ENCODE peak calls at places on chromosomes 6 and 20, in eight cellular contexts. One of them, this sample, is unnamed.

GRCh38 chr6:142474446-142475289 is 172.9 kb downstream of the ADGRG6 start:
- DNase-seq in fibroblast of lung: peak; percentile 49
- DNase-seq in H1: peak; percentile 33
- DNase-seq in H9: peak; percentile 82
- DNase-seq in Karpas-422: peak; percentile 70
- DNase-seq in neural progenitor cell: peak; percentile 81
- DNase-seq in hepatocyte: peak; percentile 82
- DNase-seq in K562: peak; percentile 52
- DNase-seq in this sample: peak; percentile 68

GRCh38 chr6:158498362-158498761 is 61.5 kb upstream of the TMEM181 start:
- DNase-seq in hepatocyte: no peak
- DNase-seq in H1: no peak
- DNase-seq in neural progenitor cell: no peak
- DNase-seq in Karpas-422: no peak
- DNase-seq in K562: no peak
- DNase-seq in H9: no peak
- DNase-seq in fibroblast of lung: no peak
- DNase-seq in this sample: no peak

GRCh38 chr6:141426400-141426980 is 706.2 kb upstream of the GJE1 start:
- DNase-seq in fibroblast of lung: peak; percentile 61
- DNase-seq in K562: no peak
- DNase-seq in Karpas-422: no peak
- DNase-seq in neural progenitor cell: no peak
- DNase-seq in hepatocyte: no peak
- DNase-seq in H9: no peak
- DNase-seq in H1: no peak
- DNase-seq in this sample: no peak

GRCh38 chr20:611047-611842 is 1.1 kb upstream of the TCF15 start:
- DNase-seq in hepatocyte: no peak
- DNase-seq in K562: no peak
- DNase-seq in H9: no peak
- DNase-seq in neural progenitor cell: no peak
- DNase-seq in Karpas-422: no peak
- DNase-seq in fibroblast of lung: no peak
- DNase-seq in H1: no peak
- DNase-seq in this sample: no peak

GRCh38 chr6:97626586-97627441 is 343.8 kb upstream of the MMS22L start:
- DNase-seq in hepatocyte: peak; percentile 18
- DNase-seq in neural progenitor cell: peak; percentile 9
- DNase-seq in fibroblast of lung: peak; percentile 31
- DNase-seq in H9: no peak
- DNase-seq in K562: no peak
- DNase-seq in Karpas-422: no peak
- DNase-seq in H1: no peak
- DNase-seq in this sample: no peak

GRCh38 chr6:77341058-77341986 is 122.0 kb downstream of the HTR1B start:
- DNase-seq in K562: no peak
- DNase-seq in hepatocyte: no peak
- DNase-seq in neural progenitor cell: no peak
- DNase-seq in fibroblast of lung: no peak
- DNase-seq in H9: no peak
- DNase-seq in Karpas-422: no peak
- DNase-seq in H1: no peak
- DNase-seq in this sample: no peak

GRCh38 chr6:105816875-105817274 is 269.3 kb upstream of the PRDM1 start:
- DNase-seq in Karpas-422: no peak
- DNase-seq in hepatocyte: no peak
- DNase-seq in K562: no peak
- DNase-seq in fibroblast of lung: no peak
- DNase-seq in H1: no peak
- DNase-seq in neural progenitor cell: no peak
- DNase-seq in H9: no peak
- DNase-seq in this sample: no peak

GRCh38 chr6:55141611-55142010 is 32.7 kb upstream of the HCRTR2 start:
- DNase-seq in H9: no peak
- DNase-seq in K562: no peak
- DNase-seq in Karpas-422: no peak
- DNase-seq in fibroblast of lung: no peak
- DNase-seq in hepatocyte: no peak
- DNase-seq in neural progenitor cell: no peak
- DNase-seq in H1: no peak
- DNase-seq in this sample: no peak

GRCh38 chr6:41936073-41936837 is 5.4 kb downstream of the CCND3 start:
- DNase-seq in K562: peak; percentile 91
- DNase-seq in fibroblast of lung: peak; percentile 78
- DNase-seq in Karpas-422: peak; percentile 92
- DNase-seq in neural progenitor cell: peak; percentile 78
- DNase-seq in H1: no peak
- DNase-seq in hepatocyte: peak; percentile 88
- DNase-seq in H9: peak; percentile 79
- DNase-seq in this sample: peak; percentile 80

GRCh38 chr6:35742842-35743241 is 6.0 kb downstream of the ARMC12 start:
- DNase-seq in K562: peak; percentile 16
- DNase-seq in fibroblast of lung: no peak
- DNase-seq in H1: no peak
- DNase-seq in hepatocyte: no peak
- DNase-seq in Karpas-422: no peak
- DNase-seq in neural progenitor cell: no peak
- DNase-seq in H9: peak; percentile 80
- DNase-seq in this sample: no peak

GRCh38 chr6:106155219-106155830 is 69.2 kb downstream of the PRDM1 start:
- DNase-seq in K562: peak; percentile 31
- DNase-seq in hepatocyte: no peak
- DNase-seq in Karpas-422: no peak
- DNase-seq in H1: no peak
- DNase-seq in fibroblast of lung: no peak
- DNase-seq in H9: no peak
- DNase-seq in neural progenitor cell: no peak
- DNase-seq in this sample: no peak

GRCh38 chr6:14459315-14459714 is 341.7 kb downstream of the CD83 start:
- DNase-seq in neural progenitor cell: no peak
- DNase-seq in H9: no peak
- DNase-seq in H1: no peak
- DNase-seq in Karpas-422: no peak
- DNase-seq in fibroblast of lung: peak; percentile 39
- DNase-seq in hepatocyte: no peak
- DNase-seq in K562: no peak
- DNase-seq in this sample: no peak

GRCh38 chr6:52297433-52297832 is 12.9 kb upstream of the MCM3 start:
- DNase-seq in Karpas-422: no peak
- DNase-seq in H9: no peak
- DNase-seq in neural progenitor cell: no peak
- DNase-seq in K562: no peak
- DNase-seq in fibroblast of lung: peak; percentile 9
- DNase-seq in hepatocyte: no peak
- DNase-seq in H1: no peak
- DNase-seq in this sample: no peak

GRCh38 chr20:61640171-61640570 is 388.1 kb downstream of the CDH4 start:
- DNase-seq in H1: no peak
- DNase-seq in hepatocyte: no peak
- DNase-seq in K562: no peak
- DNase-seq in Karpas-422: no peak
- DNase-seq in neural progenitor cell: no peak
- DNase-seq in fibroblast of lung: peak; percentile 83
- DNase-seq in H9: no peak
- DNase-seq in this sample: no peak

GRCh38 chr20:5033566-5033965 is 32.3 kb upstream of the SLC23A2 start:
- DNase-seq in fibroblast of lung: peak; percentile 63
- DNase-seq in Karpas-422: no peak
- DNase-seq in K562: no peak
- DNase-seq in hepatocyte: no peak
- DNase-seq in H1: no peak
- DNase-seq in neural progenitor cell: no peak
- DNase-seq in H9: no peak
- DNase-seq in this sample: peak; percentile 19

GRCh38 chr6:116145786-116146675 is 20.1 kb upstream of the COL10A1 start:
- DNase-seq in H9: no peak
- DNase-seq in fibroblast of lung: peak; percentile 50
- DNase-seq in K562: no peak
- DNase-seq in H1: no peak
- DNase-seq in neural progenitor cell: no peak
- DNase-seq in hepatocyte: no peak
- DNase-seq in Karpas-422: peak; percentile 29
- DNase-seq in this sample: no peak

GRCh38 chr6:108589244-108589730 is 28.6 kb downstream of the FOXO3 start:
- DNase-seq in K562: peak; percentile 70
- DNase-seq in Karpas-422: no peak
- DNase-seq in H1: peak; percentile 77
- DNase-seq in neural progenitor cell: peak; percentile 86
- DNase-seq in hepatocyte: peak; percentile 81
- DNase-seq in fibroblast of lung: peak; percentile 70
- DNase-seq in H9: peak; percentile 89
- DNase-seq in this sample: peak; percentile 95

GRCh38 chr20:58399926-58400325 is 10.9 kb downstream of the VAPB start:
- DNase-seq in Karpas-422: no peak
- DNase-seq in H1: no peak
- DNase-seq in K562: no peak
- DNase-seq in hepatocyte: no peak
- DNase-seq in neural progenitor cell: no peak
- DNase-seq in fibroblast of lung: no peak
- DNase-seq in H9: peak; percentile 36
- DNase-seq in this sample: no peak
- H3K79me2 ChIP-seq in Karpas-422: peaks cover 100% of the 10 kb centered on the region
- H3K79me2 ChIP-seq in H1: peaks cover 19% of the 10 kb centered on the region
- H3K79me2 ChIP-seq in K562: peaks cover 97% of the 10 kb centered on the region
- H3K79me2 ChIP-seq in hepatocyte: peaks cover 100% of the 10 kb centered on the region
- H3K79me2 ChIP-seq in neural progenitor cell: peaks cover 100% of the 10 kb centered on the region
- H3K79me2 ChIP-seq in fibroblast of lung: peaks cover 96% of the 10 kb centered on the region
- H3K79me2 ChIP-seq in H9: peaks cover 39% of the 10 kb centered on the region
- H3K79me2 ChIP-seq in this sample: peaks cover 99% of the 10 kb centered on the region

DNA sequence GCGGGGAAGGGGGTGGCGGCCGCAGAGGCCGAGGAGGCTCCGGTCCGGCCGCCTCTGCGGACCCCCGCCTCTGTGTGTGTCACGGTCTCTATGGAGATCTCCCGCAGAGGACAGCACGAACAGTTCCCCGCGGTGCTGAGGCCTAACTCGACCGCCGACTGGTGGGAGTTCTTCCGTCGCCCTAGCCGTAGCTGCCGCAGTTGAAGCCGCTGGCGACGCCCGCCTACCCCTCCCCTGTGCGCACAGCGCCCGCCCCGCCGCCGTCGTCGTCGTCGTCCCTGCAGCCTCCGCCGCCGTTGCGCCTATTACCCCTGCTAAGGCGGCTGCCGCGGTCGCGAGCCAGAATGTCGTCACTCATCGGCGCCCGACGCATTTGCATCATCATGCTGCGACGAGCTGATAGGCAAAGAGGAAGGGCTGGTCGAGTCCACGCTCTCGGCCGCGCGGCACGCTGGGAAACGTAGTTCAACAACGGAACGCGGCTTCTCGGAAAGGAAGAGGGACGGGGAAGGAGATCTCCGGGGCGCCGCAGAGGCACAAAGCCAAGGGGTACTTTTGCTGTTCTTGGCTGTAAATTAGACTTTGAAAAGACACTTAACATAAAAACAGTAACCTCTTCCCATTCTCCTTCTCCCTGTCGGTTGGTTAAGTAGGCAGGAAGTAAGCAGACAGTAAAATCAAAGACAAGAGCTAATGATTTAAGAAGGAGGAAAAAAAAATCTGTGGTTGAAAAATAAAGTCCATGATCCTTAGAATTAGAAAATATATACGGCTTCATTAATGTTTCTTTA is at the start of gene NUP153:
- DNase-seq in H1: peak; percentile 97
- DNase-seq in neural progenitor cell: peak; percentile 99
- DNase-seq in Karpas-422: peak; percentile 99
- DNase-seq in H9: peak; percentile 99
- DNase-seq in fibroblast of lung: peak; percentile 97
- DNase-seq in hepatocyte: peak; percentile 98
- DNase-seq in K562: peak; percentile 97
- DNase-seq in this sample: peak; percentile 98
- H2AFZ ChIP-seq in H1: peak within 1 kb of the TSS; percentile 47
- H2AFZ ChIP-seq in neural progenitor cell: peak within 1 kb of the TSS; percentile 74
- H2AFZ ChIP-seq in Karpas-422: peak within 1 kb of the TSS; percentile 76
- H2AFZ ChIP-seq in H9: peak within 1 kb of the TSS; percentile 65
- H2AFZ ChIP-seq in fibroblast of lung: peak within 1 kb of the TSS; percentile 63
- H2AFZ ChIP-seq in hepatocyte: peak within 1 kb of the TSS; percentile 90
- H2AFZ ChIP-seq in K562: peak within 1 kb of the TSS; percentile 95
- H2AFZ ChIP-seq in this sample: peak within 1 kb of the TSS; percentile 68

GRCh38 chr6:56649782-56650181 is 7.1 kb upstream of the DST start:
- DNase-seq in neural progenitor cell: no peak
- DNase-seq in Karpas-422: no peak
- DNase-seq in fibroblast of lung: peak; percentile 15
- DNase-seq in H9: no peak
- DNase-seq in H1: no peak
- DNase-seq in hepatocyte: no peak
- DNase-seq in K562: no peak
- DNase-seq in this sample: peak; percentile 47

GRCh38 chr6:56652994-56653393 is 10.3 kb upstream of the DST start:
- DNase-seq in K562: no peak
- DNase-seq in Karpas-422: no peak
- DNase-seq in neural progenitor cell: no peak
- DNase-seq in fibroblast of lung: peak; percentile 84
- DNase-seq in H1: no peak
- DNase-seq in H9: no peak
- DNase-seq in hepatocyte: no peak
- DNase-seq in this sample: peak; percentile 89

GRCh38 chr6:56650191-56650590 is 7.5 kb upstream of the DST start:
- DNase-seq in fibroblast of lung: no peak
- DNase-seq in Karpas-422: no peak
- DNase-seq in hepatocyte: no peak
- DNase-seq in neural progenitor cell: no peak
- DNase-seq in K562: no peak
- DNase-seq in H1: no peak
- DNase-seq in H9: no peak
- DNase-seq in this sample: no peak

GRCh38 chr6:56655250-56655649 is 12.6 kb upstream of the DST start:
- DNase-seq in hepatocyte: no peak
- DNase-seq in K562: no peak
- DNase-seq in neural progenitor cell: no peak
- DNase-seq in fibroblast of lung: no peak
- DNase-seq in Karpas-422: no peak
- DNase-seq in H1: no peak
- DNase-seq in H9: no peak
- DNase-seq in this sample: no peak

DNA sequence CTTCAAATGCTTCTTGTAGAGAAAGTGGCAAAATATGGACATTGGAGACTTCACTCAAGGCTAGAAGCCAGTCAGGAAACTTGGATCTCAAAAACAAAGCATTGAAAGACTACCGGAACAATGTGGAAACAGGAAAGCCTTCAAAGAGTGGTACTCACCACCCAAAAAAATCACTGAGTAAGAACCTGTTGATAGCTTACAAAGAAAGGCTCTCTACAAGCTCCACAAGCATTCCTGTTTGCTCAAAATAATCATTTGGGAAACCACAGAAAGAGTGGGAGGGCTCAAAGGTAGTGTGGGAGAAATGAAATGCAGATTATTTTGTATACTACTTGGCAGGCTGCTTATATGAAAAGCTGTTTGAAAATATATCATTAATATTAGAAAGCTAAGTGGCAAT is 9.5 kb upstream of the DST start:
- DNase-seq in fibroblast of lung: peak; percentile 83
- DNase-seq in neural progenitor cell: no peak
- DNase-seq in H9: no peak
- DNase-seq in H1: no peak
- DNase-seq in Karpas-422: no peak
- DNase-seq in K562: no peak
- DNase-seq in hepatocyte: no peak
- DNase-seq in this sample: peak; percentile 83
- H3K79me2 ChIP-seq in fibroblast of lung: peaks cover 23% of the 10 kb centered on the region
- H3K79me2 ChIP-seq in neural progenitor cell: no peaks in the 10 kb centered on the region
- H3K79me2 ChIP-seq in H9: no peaks in the 10 kb centered on the region
- H3K79me2 ChIP-seq in H1: no peaks in the 10 kb centered on the region
- H3K79me2 ChIP-seq in Karpas-422: no peaks in the 10 kb centered on the region
- H3K79me2 ChIP-seq in K562: no peaks in the 10 kb centered on the region
- H3K79me2 ChIP-seq in hepatocyte: peaks cover 35% of the 10 kb centered on the region
- H3K79me2 ChIP-seq in this sample: peaks cover under 1% of the 10 kb centered on the region

GRCh38 chr6:7262037-7262461 is 51.0 kb downstream of the SSR1 start:
- DNase-seq in hepatocyte: peak; percentile 35
- DNase-seq in K562: no peak
- DNase-seq in neural progenitor cell: no peak
- DNase-seq in Karpas-422: no peak
- DNase-seq in H9: peak; percentile 97
- DNase-seq in fibroblast of lung: no peak
- DNase-seq in H1: no peak
- DNase-seq in this sample: peak; percentile 48
- H2AFZ ChIP-seq in hepatocyte: peak overlapping the region; percentile 68
- H2AFZ ChIP-seq in K562: peak overlapping the region; percentile 98
- H2AFZ ChIP-seq in neural progenitor cell: no peak overlapping the region
- H2AFZ ChIP-seq in Karpas-422: no peak overlapping the region
- H2AFZ ChIP-seq in H9: no peak overlapping the region
- H2AFZ ChIP-seq in fibroblast of lung: peak overlapping the region; percentile 98
- H2AFZ ChIP-seq in H1: peak overlapping the region; percentile 76
- H2AFZ ChIP-seq in this sample: peak overlapping the region; percentile 95

This sample was measured in mammary epithelial cell.